ENCODE peak calls at places on chromosomes 1 and 21, in eight cellular contexts. C is prostate gland, Q is Peyer's patch, D is HFF-Myc, O is progenitor cell of endocrine pancreas, Y is mucosa of descending colon, E is left ventricle myocardium inferior, A is transverse colon. F is an unnamed sample.

GRCh38 chr1:228792601-228793000 is 57.3 kb downstream of the RHOU start:
- DNase-seq in O (no peak), Q (no peak), C (no peak), D (no peak), Y (no peak), A (no peak), E (no peak), F (no peak)

GRCh38 chr1:199089393-199090122 is 450.7 kb downstream of the PTPRC start:
- DNase-seq in Y (peak), Q (no peak), C (no peak), D (no peak), O (no peak), E (no peak), A (no peak), F (no peak)

GRCh38 chr21:30104246-30104645 is 62.4 kb downstream of the CLDN17 start:
- DNase-seq in A (no peak), Y (no peak), C (no peak), E (no peak), Q (no peak), D (no peak), O (no peak), F (no peak)

GRCh38 chr1:44546403-44547053 is 127.8 kb downstream of the TMEM53 start:
- DNase-seq in O (no peak), Y (no peak), E (no peak), D (no peak), Q (no peak), A (no peak), C (no peak), F (no peak)

GRCh38 chr21:38208118-38208517 is 48.7 kb upstream of the KCNJ15 start:
- DNase-seq in A (no peak), O (no peak), Y (no peak), D (no peak), C (no peak), E (no peak), Q (no peak), F (no peak)

GRCh38 chr1:32239790-32240139 is 7.3 kb upstream of the FAM167B start:
- DNase-seq in C (no peak), E (no peak), D (no peak), A (peak), Q (no peak), O (peak), Y (no peak), F (no peak)

GRCh38 chr1:232142403-232143314 is 487.3 kb downstream of the SIPA1L2 start:
- DNase-seq in D (no peak), E (no peak), Y (peak), C (peak), O (no peak), Q (no peak), A (peak), F (peak)

GRCh38 chr1:223175032-223175431 is 32.0 kb upstream of the TLR5 start:
- DNase-seq in Y (no peak), A (no peak), C (no peak), O (no peak), D (no peak), Q (no peak), E (no peak), F (no peak)

GRCh38 chr1:248045209-248045608 is 1.4 kb upstream of the OR2L3 start:
- DNase-seq in C (no peak), A (no peak), Y (no peak), Q (no peak), O (no peak), E (no peak), D (no peak), F (no peak)

GRCh38 chr1:24915819-24916602 is 14.1 kb downstream of the RUNX3 start:
- DNase-seq in Y (no peak), A (no peak), Q (no peak), O (no peak), E (no peak), C (no peak), D (no peak), F (no peak)

GRCh38 chr1:211551628-211552465 is 27.1 kb downstream of the SLC30A1 start:
- DNase-seq in E (no peak), Q (no peak), A (no peak), C (peak), D (no peak), O (no peak), Y (no peak), F (no peak)

GRCh38 chr1:47409311-47410085 is 6.6 kb upstream of the FOXE3 start:
- DNase-seq in C (no peak), Y (no peak), O (no peak), D (no peak), Q (no peak), A (no peak), E (no peak), F (no peak)

GRCh38 chr1:61887076-61887867 is 145.0 kb downstream of the PATJ start:
- DNase-seq in A (no peak), C (no peak), Q (no peak), Y (peak), O (no peak), D (no peak), E (no peak), F (no peak)

GRCh38 chr1:3283849-3284248 is 170.6 kb upstream of the ARHGEF16 start:
- DNase-seq in Y (peak), A (peak), O (peak), E (peak), Q (peak), C (peak), D (no peak), F (no peak)

GRCh38 chr1:172704446-172705176 is 45.7 kb downstream of the FASLG start:
- DNase-seq in O (no peak), Y (no peak), E (no peak), C (no peak), D (no peak), Q (no peak), A (no peak), F (no peak)

GRCh38 chr21:14600569-14601308 is 54.6 kb upstream of the SAMSN1 start:
- DNase-seq in C (no peak), Q (no peak), A (no peak), D (no peak), E (no peak), Y (no peak), O (no peak), F (no peak)

GRCh38 chr1:174447866-174448530 is at the start of gene GPR52:
- DNase-seq in D (no peak), Q (no peak), E (no peak), O (no peak), A (no peak), Y (no peak), C (no peak), F (no peak)

GRCh38 chr1:13702425-13703127 is 2.6 kb downstream of the PRDM2 start:
- DNase-seq in C (no peak), E (no peak), A (peak), D (no peak), Y (peak), O (no peak), Q (no peak), F (no peak)

GRCh38 chr1:228060458-228061190 is 21.9 kb upstream of the ARF1 start:
- DNase-seq in D (no peak), Y (peak), Q (peak), A (peak), O (no peak), C (no peak), E (no peak), F (no peak)

GRCh38 chr1:163069142-163069541 is at the start of gene RGS4:
- DNase-seq in A (peak), Q (no peak), D (peak), O (peak), C (peak), Y (peak), E (peak), F (peak)

GRCh38 chr1:223411309-223411708 is 18.1 kb downstream of the CCDC185 start:
- DNase-seq in D (no peak), Y (no peak), C (no peak), O (no peak), Q (no peak), E (no peak), A (no peak), F (peak)

GRCh38 chr1:79497193-79497773 is 490.8 kb upstream of the ADGRL4 start:
- DNase-seq in Y (peak), O (peak), Q (no peak), E (no peak), A (no peak), C (no peak), D (peak), F (no peak)

GRCh38 chr1:201265771-201266170 is 17.5 kb upstream of the PKP1 start:
- DNase-seq in D (no peak), E (no peak), O (no peak), A (no peak), Y (no peak), Q (no peak), C (peak), F (no peak)

GRCh38 chr1:201266774-201267173 is 16.5 kb upstream of the PKP1 start:
- DNase-seq in Y (no peak), A (no peak), Q (no peak), C (peak), E (no peak), D (peak), O (no peak), F (peak)

GRCh38 chr1:201264554-201264953 is 18.8 kb upstream of the PKP1 start:
- DNase-seq in D (no peak), C (no peak), Y (no peak), O (no peak), E (no peak), Q (peak), A (no peak), F (no peak)

GRCh38 chr1:201267481-201268229 is 15.7 kb upstream of the PKP1 start:
- DNase-seq in C (no peak), O (no peak), D (no peak), A (no peak), Q (peak), E (no peak), Y (no peak), F (no peak)

GRCh38 chr1:201266276-201266675 is 17.0 kb upstream of the PKP1 start:
- DNase-seq in C (peak), D (no peak), A (no peak), E (no peak), Q (no peak), O (no peak), Y (no peak), F (no peak)
- TF ChIP-seq CTCF in C (no peak), D (no peak), A (no peak), E (no peak), Q (no peak), O (no peak), Y (no peak), F (no peak)

DNA sequence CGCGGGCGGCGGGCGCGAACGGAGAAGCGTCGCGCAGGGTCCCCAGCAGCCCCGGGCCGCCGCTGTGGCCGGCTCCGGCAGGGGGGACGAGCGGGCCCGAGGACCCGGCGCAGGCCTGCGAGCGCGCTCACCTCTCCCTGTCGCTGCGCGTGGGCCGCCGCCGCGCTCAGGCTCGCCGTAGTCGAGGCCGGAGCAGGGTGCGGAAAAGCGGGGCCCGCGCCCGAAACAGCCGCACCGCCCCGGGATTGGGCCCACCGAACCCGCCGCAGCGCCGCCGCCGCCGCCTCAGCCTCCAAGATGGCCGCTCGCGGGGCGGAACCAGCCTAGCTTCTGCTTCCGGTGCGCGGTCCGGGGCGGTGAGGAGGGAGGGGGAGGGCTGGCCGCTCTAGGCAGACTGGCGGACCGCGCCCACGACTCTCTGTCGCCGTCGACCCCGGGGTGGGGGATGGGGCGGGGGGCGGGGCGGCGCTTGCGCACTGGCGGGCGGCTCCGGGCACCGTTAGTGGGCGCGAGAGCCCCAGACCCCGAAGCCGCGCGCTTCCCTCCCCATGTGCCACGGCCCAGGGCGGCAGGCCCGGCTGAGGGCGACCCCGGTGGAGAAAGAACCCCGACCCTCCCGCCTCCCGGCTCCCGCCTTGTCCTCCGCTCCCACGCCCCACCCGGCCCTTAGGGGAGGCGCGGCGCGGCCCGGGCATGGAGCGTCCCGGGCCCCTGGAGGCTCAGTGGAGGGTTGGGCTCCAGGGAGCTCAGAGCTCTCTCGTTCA is at the start of gene UBE2J2:
- DNase-seq in C (peak), Y (peak), Q (peak), O (peak), D (peak), E (peak), A (peak), F (peak)
- TF ChIP-seq CTCF in C (no peak), Y (no peak), Q (no peak), O (no peak), D (no peak), E (peak), A (no peak), F (no peak)

DNA sequence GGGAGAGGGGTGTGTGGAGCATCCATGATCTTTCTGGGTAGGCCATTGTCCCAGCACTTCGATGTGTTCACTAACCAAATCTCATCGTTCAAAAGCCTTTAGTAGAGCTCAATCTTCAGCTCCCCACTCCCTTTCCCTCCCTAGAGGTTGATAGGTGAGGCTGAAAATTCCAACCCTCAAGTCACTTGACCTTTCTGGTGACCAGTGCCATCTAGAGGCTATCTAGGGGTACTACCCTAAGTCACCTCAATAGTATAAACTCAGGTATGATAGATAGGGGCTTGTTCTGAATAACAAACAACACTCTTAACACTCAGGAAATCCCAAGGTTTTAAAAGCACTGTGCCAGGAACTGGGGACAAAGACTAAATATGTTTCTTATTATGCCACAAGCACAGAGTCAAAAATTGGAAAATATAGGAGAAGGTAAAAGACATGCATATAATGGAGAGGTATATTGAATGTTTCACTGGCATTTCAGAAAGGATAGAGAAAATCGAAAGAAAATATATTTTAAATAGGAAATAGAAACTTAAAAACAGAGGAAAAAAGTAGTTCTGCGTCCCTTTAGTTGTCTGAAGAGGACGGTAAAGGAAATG is 42.9 kb upstream of the CD53 start:
- DNase-seq in A (no peak), Q (no peak), E (no peak), Y (peak), C (no peak), D (peak), O (no peak), F (no peak)
- TF ChIP-seq CTCF in A (peak), Q (peak), E (peak), Y (no peak), C (peak), D (peak), O (peak), F (peak)

DNA sequence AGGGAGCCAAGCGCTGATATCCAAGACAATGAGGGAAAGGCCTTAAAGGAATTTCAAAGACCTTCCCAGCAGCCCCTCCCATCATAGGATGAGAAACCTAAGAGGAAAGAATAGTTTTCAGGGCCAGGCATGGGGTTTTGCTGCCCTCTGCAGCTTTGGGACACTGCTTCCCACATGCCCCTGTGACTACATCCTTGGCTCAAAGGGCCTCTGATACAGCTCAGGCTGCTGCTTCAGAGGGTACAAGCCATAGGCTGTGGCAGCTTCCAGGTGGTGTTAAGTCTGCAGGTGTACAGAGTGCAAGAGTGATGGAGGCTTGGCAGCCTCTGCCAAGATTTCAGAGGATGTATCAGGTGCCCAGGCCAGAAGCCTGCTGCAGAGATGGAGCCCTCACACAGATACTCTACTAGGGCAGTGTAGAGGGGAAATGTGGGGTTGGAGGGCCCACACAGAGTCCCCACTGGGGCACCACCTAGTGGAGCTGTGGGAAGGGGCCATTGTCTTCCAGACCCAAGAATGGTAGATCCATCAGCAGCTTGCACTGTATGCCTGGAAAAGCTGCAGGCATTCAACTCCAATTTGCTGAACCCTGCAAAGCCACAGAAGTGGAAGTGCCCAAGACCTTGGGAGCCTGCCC is 125.8 kb downstream of the SLC45A1 start:
- DNase-seq in C (no peak), O (no peak), E (no peak), Q (no peak), D (no peak), A (no peak), Y (no peak), F (no peak)
- TF ChIP-seq CTCF in C (no peak), O (no peak), E (peak), Q (peak), D (no peak), A (no peak), Y (no peak), F (no peak)

GRCh38 chr1:54716299-54717047 is 812 bp downstream of the TTC4 start:
- DNase-seq in A (no peak), D (no peak), E (no peak), Y (no peak), C (no peak), Q (no peak), O (no peak), F (no peak)

GRCh38 chr1:54724771-54725170 is 9.1 kb downstream of the TTC4 start:
- DNase-seq in A (no peak), Y (no peak), C (no peak), D (no peak), O (no peak), E (no peak), Q (no peak), F (no peak)

GRCh38 chr1:54721719-54722118 is 6.1 kb downstream of the TTC4 start:
- DNase-seq in Y (no peak), O (no peak), Q (no peak), C (no peak), E (no peak), A (no peak), D (no peak), F (no peak)
- TF ChIP-seq CTCF in Y (no peak), O (no peak), Q (no peak), C (no peak), E (no peak), A (no peak), D (no peak), F (no peak)

DNA sequence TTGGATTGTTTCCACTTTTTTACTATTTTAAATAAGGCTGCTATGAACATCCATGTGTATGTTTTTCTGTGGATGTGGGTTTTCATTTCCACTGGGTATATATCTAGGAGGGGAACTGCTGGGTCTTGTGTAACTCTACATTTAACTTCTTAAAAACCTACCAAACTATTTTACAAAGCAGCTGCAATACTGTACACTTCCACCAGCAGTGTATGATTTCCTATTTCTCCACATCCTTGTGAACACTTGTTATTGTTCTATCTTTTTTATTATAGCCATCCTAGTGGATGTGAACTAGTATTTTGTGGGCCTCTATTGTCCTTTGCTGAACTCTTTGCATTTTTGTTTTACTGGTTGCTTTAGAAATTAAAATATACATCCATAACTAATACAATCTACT is 33.4 kb downstream of the DIPK1A start:
- DNase-seq in Y (no peak), D (no peak), A (no peak), O (no peak), E (no peak), C (no peak), Q (no peak), F (no peak)
- TF ChIP-seq CTCF in Y (no peak), D (no peak), A (no peak), O (no peak), E (no peak), C (no peak), Q (peak), F (no peak)

GRCh38 chr1:193480755-193481154 is 294.3 kb upstream of the B3GALT2 start:
- DNase-seq in Q (no peak), E (no peak), Y (no peak), A (no peak), D (no peak), C (no peak), O (no peak), F (no peak)
- TF ChIP-seq CTCF in Q (no peak), E (no peak), Y (no peak), A (no peak), D (no peak), C (no peak), O (no peak), F (no peak)